ENCODE peak calls at places on chromosomes 12 and 14, in nine cellular contexts. C is left lobe of liver, B is GM04504, R is GM20000, H is Kasumi-1, W is LoVo, X is Calu3, G is mucosa of gallbladder, L is T-helper 9 cell. P is an unnamed sample.

GRCh38 chr12:94954029-94954685 is 49.3 kb downstream of the NDUFA12 start:
- DNase-seq in C (no peak), B (no peak), R (no peak), H (no peak), W (peak; percentile 94), X (peak; percentile 54), G (peak; percentile 12), L (no peak), P (peak; percentile 36)

GRCh38 chr14:80117876-80118275 is 93.4 kb downstream of the DIO2 start:
- DNase-seq in C (no peak), B (no peak), R (no peak), H (no peak), W (no peak), X (no peak), G (no peak), L (no peak), P (no peak)

GRCh38 chr14:59754256-59754655 is 116.3 kb downstream of the RTN1 start:
- DNase-seq in C (no peak), B (no peak), R (no peak), H (no peak), W (no peak), X (no peak), G (no peak), L (no peak), P (no peak)

GRCh38 chr12:87866602-87867292 is 162.5 kb downstream of the C12orf50 start:
- DNase-seq in C (no peak), B (no peak), R (peak; percentile 2), H (peak; percentile 6), W (peak; percentile 34), X (peak; percentile 8), G (no peak), L (no peak), P (no peak)

GRCh38 chr12:78146365-78146772 is 315.7 kb downstream of the NAV3 start:
- DNase-seq in C (no peak), B (peak; percentile 1), R (peak; percentile 3), H (peak; percentile 57), W (peak; percentile 73), X (no peak), G (no peak), L (no peak), P (peak; percentile 51)

GRCh38 chr14:62694075-62694474 is 351.2 kb downstream of the KCNH5 start:
- DNase-seq in C (no peak), B (no peak), R (no peak), H (no peak), W (no peak), X (peak; percentile 63), G (no peak), L (no peak), P (no peak)

GRCh38 chr14:54325766-54326165 is 71.0 kb upstream of the CDKN3 start:
- DNase-seq in C (no peak), B (no peak), R (no peak), H (no peak), W (no peak), X (no peak), G (no peak), L (no peak), P (no peak)

GRCh38 chr12:88958961-88959360 is 378.7 kb upstream of the KITLG start:
- DNase-seq in C (no peak), B (no peak), R (no peak), H (no peak), W (no peak), X (no peak), G (no peak), L (no peak), P (peak; percentile 19)

GRCh38 chr12:110312581-110313360 is 31.7 kb downstream of the ATP2A2 start:
- DNase-seq in C (no peak), B (peak; percentile 37), R (no peak), H (peak; percentile 9), W (no peak), X (peak; percentile 23), G (no peak), L (no peak), P (no peak)

GRCh38 chr14:70188292-70188607 is 501 bp downstream of the SLC8A3 start:
- DNase-seq in C (no peak), B (no peak), R (peak; percentile 73), H (no peak), W (no peak), X (no peak), G (no peak), L (no peak), P (peak; percentile 22)

GRCh38 chr12:109451400-109451799 is 25.7 kb downstream of the KCTD10 start:
- DNase-seq in C (no peak), B (no peak), R (no peak), H (no peak), W (no peak), X (no peak), G (no peak), L (no peak), P (no peak)

P was measured in SJCRH30.